ENCODE peak calls at places on chromosomes 2 and 18, in nine cellular contexts. K is AG10803; A is AG04449; S is activated CD4-positive, alpha-beta T cell treated with anti-CD3 and anti-CD28 coated beads, Interleukin-2, amount 10 ng/mL, durations not matched to agents 7 days and 5 days; G is pancreas; X is foreskin fibroblast; D is GM20000; N is nucleus accumbens; Y is KBM-7. B is an unnamed sample.

GRCh38 chr2:9805435-9806297 is 37.6 kb upstream of the TAF1B start:
- DNase-seq in K (peak; percentile 35), A (no peak), S (no peak), G (no peak), X (peak; percentile 60), D (no peak), N (no peak), Y (no peak), B (peak; percentile 33)

GRCh38 chr18:48961547-48961946 is 10.8 kb upstream of the SMAD7 start:
- DNase-seq in K (no peak), A (no peak), S (no peak), G (no peak), X (no peak), D (no peak), N (no peak), Y (no peak), B (no peak)

GRCh38 chr2:105895995-105896764 is 151.5 kb downstream of the NCK2 start:
- DNase-seq in K (no peak), A (no peak), S (peak; percentile 27), G (no peak), X (no peak), D (no peak), N (no peak), Y (no peak), B (no peak)

GRCh38 chr2:195411219-195411687 is 245.8 kb upstream of the SLC39A10 start:
- DNase-seq in K (peak; percentile 63), A (peak; percentile 61), S (no peak), G (no peak), X (peak; percentile 52), D (no peak), N (no peak), Y (no peak), B (no peak)

GRCh38 chr2:240439698-240440151 is 4.3 kb downstream of the GPC1 start:
- DNase-seq in K (no peak), A (no peak), S (no peak), G (peak; percentile 70), X (no peak), D (no peak), N (no peak), Y (no peak), B (no peak)

GRCh38 chr2:675051-675450 is 2.2 kb downstream of the TMEM18 start:
- DNase-seq in K (no peak), A (no peak), S (no peak), G (peak; percentile 15), X (no peak), D (no peak), N (no peak), Y (no peak), B (no peak)

GRCh38 chr2:200352631-200353030 is 46.1 kb downstream of the SPATS2L start:
- DNase-seq in K (peak; percentile 80), A (no peak), S (no peak), G (no peak), X (peak; percentile 50), D (no peak), N (no peak), Y (no peak), B (no peak)

GRCh38 chr2:156818944-156819343 is 382.8 kb downstream of the GPD2 start:
- DNase-seq in K (no peak), A (no peak), S (no peak), G (no peak), X (peak; percentile 5), D (no peak), N (no peak), Y (no peak), B (no peak)

GRCh38 chr2:11585071-11585470 is 51.2 kb downstream of the GREB1 start:
- DNase-seq in K (no peak), A (no peak), S (no peak), G (no peak), X (no peak), D (no peak), N (no peak), Y (no peak), B (no peak)

GRCh38 chr18:12839526-12840196 is 44.4 kb downstream of the PTPN2 start:
- DNase-seq in K (peak; percentile 60), A (no peak), S (peak; percentile 71), G (no peak), X (peak; percentile 49), D (peak; percentile 68), N (no peak), Y (peak; percentile 53), B (no peak)

GRCh38 chr18:40867452-40867851 is 1087.6 kb upstream of the PIK3C3 start:
- DNase-seq in K (peak; percentile 88), A (peak; percentile 57), S (no peak), G (no peak), X (peak; percentile 88), D (no peak), N (no peak), Y (no peak), B (no peak)

GRCh38 chr18:36534154-36534688 is 236.7 kb downstream of the FHOD3 start:
- DNase-seq in K (no peak), A (no peak), S (peak; percentile 56), G (no peak), X (no peak), D (peak; percentile 18), N (no peak), Y (peak; percentile 2), B (no peak)

GRCh38 chr2:104849618-104850097 is 4.3 kb upstream of the POU3F3 start:
- DNase-seq in K (peak; percentile 60), A (peak; percentile 19), S (peak; percentile 79), G (no peak), X (peak; percentile 75), D (peak; percentile 73), N (peak; percentile 85), Y (peak; percentile 85), B (peak; percentile 31)

GRCh38 chr2:189276277-189276676 is 96.7 kb upstream of the COL5A2 start:
- DNase-seq in K (peak; percentile 93), A (peak; percentile 98), S (no peak), G (no peak), X (peak; percentile 91), D (no peak), N (no peak), Y (no peak), B (no peak)

GRCh38 chr2:238720232-238720672 is 127.6 kb upstream of the TWIST2 start:
- DNase-seq in K (peak; percentile 52), A (no peak), S (peak; percentile 62), G (no peak), X (peak; percentile 40), D (peak; percentile 58), N (peak; percentile 46), Y (peak; percentile 53), B (peak; percentile 65)

GRCh38 chr18:47149457-47150028 is 757 bp downstream of the HDHD2 start:
- DNase-seq in K (no peak), A (no peak), S (no peak), G (no peak), X (peak; percentile 24), D (no peak), N (peak; percentile 18), Y (no peak), B (no peak)

GRCh38 chr2:64393611-64394010 is 60.4 kb upstream of the LGALSL start:
- DNase-seq in K (no peak), A (no peak), S (no peak), G (no peak), X (no peak), D (no peak), N (no peak), Y (no peak), B (no peak)

GRCh38 chr18:72871091-72871490 is 3.3 kb upstream of the NETO1 start:
- DNase-seq in K (peak; percentile 61), A (peak; percentile 5), S (no peak), G (no peak), X (peak; percentile 76), D (no peak), N (no peak), Y (no peak), B (no peak)

GRCh38 chr2:235518317-235519090 is 24.7 kb downstream of the AGAP1 start:
- DNase-seq in K (no peak), A (no peak), S (no peak), G (peak; percentile 25), X (no peak), D (no peak), N (no peak), Y (no peak), B (no peak)

GRCh38 chr2:176768185-176768584 is 444.4 kb upstream of the HNRNPA3 start:
- DNase-seq in K (no peak), A (no peak), S (no peak), G (peak; percentile 74), X (no peak), D (no peak), N (no peak), Y (no peak), B (no peak)

GRCh38 chr18:25831226-25831828 is 259.1 kb downstream of the SS18 start:
- DNase-seq in K (no peak), A (no peak), S (no peak), G (no peak), X (no peak), D (no peak), N (no peak), Y (no peak), B (no peak)

GRCh38 chr2:185436787-185437372 is 301.7 kb upstream of the FSIP2 start:
- DNase-seq in K (no peak), A (no peak), S (no peak), G (no peak), X (no peak), D (no peak), N (no peak), Y (no peak), B (no peak)

GRCh38 chr2:50449306-50449705 is 582.6 kb downstream of the NRXN1 start:
- DNase-seq in K (no peak), A (no peak), S (no peak), G (no peak), X (no peak), D (no peak), N (no peak), Y (no peak), B (no peak)

GRCh38 chr18:64165906-64166305 is 17.0 kb upstream of the LINC00305 start:
- DNase-seq in K (peak; percentile 47), A (peak; percentile 0), S (no peak), G (no peak), X (peak; percentile 50), D (no peak), N (no peak), Y (no peak), B (no peak)

GRCh38 chr2:121330921-121331320 is 45.9 kb upstream of the TFCP2L1 start:
- DNase-seq in K (no peak), A (no peak), S (no peak), G (no peak), X (no peak), D (no peak), N (no peak), Y (no peak), B (no peak)

GRCh38 chr2:237291138-237291792 is 122.7 kb downstream of the COL6A3 start:
- DNase-seq in K (peak; percentile 98), A (peak; percentile 86), S (no peak), G (peak; percentile 85), X (peak; percentile 100), D (no peak), N (peak; percentile 16), Y (peak; percentile 44), B (peak; percentile 90)

GRCh38 chr2:9813312-9814128 is 29.8 kb upstream of the TAF1B start:
- DNase-seq in K (peak; percentile 53), A (no peak), S (peak; percentile 72), G (no peak), X (peak; percentile 85), D (peak; percentile 81), N (peak; percentile 74), Y (peak; percentile 70), B (peak; percentile 79)

GRCh38 chr2:55431982-55432627 is 12.4 kb upstream of the CCDC88A start:
- DNase-seq in K (peak; percentile 55), A (no peak), S (no peak), G (no peak), X (peak; percentile 70), D (peak; percentile 57), N (no peak), Y (peak; percentile 49), B (no peak)

GRCh38 chr2:62724886-62725711 is 19.6 kb downstream of the EHBP1 start:
- DNase-seq in K (no peak), A (no peak), S (no peak), G (peak; percentile 69), X (peak; percentile 11), D (no peak), N (peak; percentile 73), Y (peak; percentile 28), B (no peak)

GRCh38 chr2:130821867-130822266 is 14.8 kb upstream of the ARHGEF4 start:
- DNase-seq in K (no peak), A (no peak), S (no peak), G (no peak), X (no peak), D (no peak), N (no peak), Y (no peak), B (no peak)

GRCh38 chr2:64731746-64732145 is 78.0 kb upstream of the SERTAD2 start:
- DNase-seq in K (no peak), A (no peak), S (no peak), G (no peak), X (no peak), D (no peak), N (no peak), Y (peak; percentile 62), B (no peak)